ENCODE peak calls at places on chromosomes 4 and X, in six cellular contexts. M, Q, Z, H, X and E are unnamed samples. For H3K4me1 and H3K9me3, the result is how much of the 10 kb centered on the place peaks cover.

GRCh38 chr4:10089346-10089745 is 27.3 kb downstream of the WDR1 start:
- DNase-seq in M (no peak), Q (no peak), Z (peak), H (peak), X (no peak), E (peak)

GRCh38 chr4:78954048-78954666 is 14.9 kb upstream of the PAQR3 start:
- DNase-seq in M (no peak), Q (peak), Z (no peak), H (no peak), X (no peak), E (no peak)

GRCh38 chrX:129000797-129001196 is 522.5 kb downstream of the SMARCA1 start:
- DNase-seq in M (no peak), Q (no peak), Z (no peak), H (no peak), X (no peak), E (no peak)

GRCh38 chr4:80071643-80072606 is 1.1 kb downstream of the ANTXR2 start:
- DNase-seq in M (peak), Q (peak), Z (peak), H (peak), X (no peak), E (peak)

GRCh38 chr4:11614426-11614825 is 185.7 kb upstream of the HS3ST1 start:
- DNase-seq in M (no peak), Q (no peak), Z (peak), H (no peak), X (no peak), E (no peak)

GRCh38 chrX:47796433-47796906 is 40.2 kb upstream of the ZNF81 start:
- DNase-seq in M (no peak), Q (peak), Z (no peak), H (no peak), X (no peak), E (no peak)

GRCh38 chr4:1309261-1310010 is 19.7 kb downstream of the MAEA start:
- DNase-seq in M (peak), Q (peak), Z (peak), H (peak), X (peak), E (peak)

GRCh38 chrX:15598031-15598430 is 2.7 kb downstream of the ACE2 start:
- DNase-seq in M (no peak), Q (no peak), Z (no peak), H (no peak), X (no peak), E (no peak)

GRCh38 chrX:124960454-124960853 is 359.2 kb upstream of the TEX13C start:
- DNase-seq in M (no peak), Q (no peak), Z (no peak), H (no peak), X (no peak), E (no peak)

GRCh38 chr4:173930329-173930967 is 353.0 kb downstream of the FBXO8 start:
- DNase-seq in M (no peak), Q (no peak), Z (no peak), H (no peak), X (no peak), E (no peak)

GRCh38 chr4:45004847-45005565 is 278.6 kb upstream of the GNPDA2 start:
- DNase-seq in M (no peak), Q (no peak), Z (no peak), H (no peak), X (no peak), E (no peak)

GRCh38 chr4:138390286-138390685 is 148.1 kb upstream of the SLC7A11 start:
- DNase-seq in M (no peak), Q (peak), Z (no peak), H (no peak), X (no peak), E (no peak)

GRCh38 chr4:123386608-123387007 is 10.0 kb upstream of the SPRY1 start:
- DNase-seq in M (no peak), Q (no peak), Z (no peak), H (no peak), X (no peak), E (no peak)

GRCh38 chr4:16253127-16253960 is 27.1 kb upstream of the TAPT1 start:
- DNase-seq in M (no peak), Q (peak), Z (no peak), H (no peak), X (no peak), E (no peak)

GRCh38 chr4:94757192-94758140 is at the start of gene BMPR1B:
- DNase-seq in M (no peak), Q (peak), Z (no peak), H (no peak), X (no peak), E (no peak)

GRCh38 chr4:148090029-148090428 is 352.2 kb downstream of the NR3C2 start:
- DNase-seq in M (no peak), Q (no peak), Z (no peak), H (no peak), X (no peak), E (no peak)

GRCh38 chr4:37793562-37793961 is 32.9 kb upstream of the PGM2 start:
- DNase-seq in M (no peak), Q (peak), Z (no peak), H (no peak), X (no peak), E (no peak)

GRCh38 chrX:47704736-47705135 is 45.8 kb upstream of the UXT start:
- DNase-seq in M (no peak), Q (no peak), Z (no peak), H (no peak), X (no peak), E (no peak)

GRCh38 chr4:25308266-25308665 is 4.3 kb upstream of the ZCCHC4 start:
- DNase-seq in M (no peak), Q (no peak), Z (no peak), H (no peak), X (no peak), E (no peak)

DNA sequence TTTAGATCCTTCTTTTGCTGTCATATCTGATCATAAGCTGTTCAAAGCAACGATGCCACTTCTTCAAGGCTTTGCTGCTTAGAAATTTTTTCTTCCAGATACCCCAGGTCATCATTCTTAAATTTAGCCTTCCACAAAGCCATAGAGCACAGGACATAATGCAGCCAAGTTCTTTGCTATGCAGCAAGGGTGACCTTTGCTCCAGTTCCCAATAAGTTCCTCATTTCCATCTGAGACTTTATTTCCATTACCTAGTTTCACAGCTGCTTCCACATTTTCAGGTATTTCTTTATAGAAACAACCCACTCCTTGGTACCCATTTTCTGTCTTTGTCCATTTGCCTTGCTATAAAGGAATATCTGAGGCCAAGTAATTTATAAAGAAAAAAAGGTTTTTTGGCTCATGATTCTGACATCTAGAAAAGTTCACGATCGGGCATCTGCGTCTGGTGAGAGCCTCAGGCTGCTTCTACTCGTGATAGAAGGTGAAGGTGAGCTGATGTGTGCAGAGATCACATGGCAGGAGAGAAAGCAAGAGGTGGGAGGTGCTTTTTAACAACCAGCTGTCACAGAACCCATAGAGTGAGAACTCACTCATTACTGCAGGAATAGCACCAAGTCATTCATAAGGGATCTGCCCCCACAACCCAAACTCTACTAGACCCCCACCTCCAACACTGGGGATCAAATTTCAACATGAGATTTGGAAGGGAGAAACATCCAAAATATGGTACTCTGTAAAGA is 11.8 kb upstream of the TASL start:
- DNase-seq in M (no peak), Q (no peak), Z (no peak), H (no peak), X (no peak), E (no peak)
- H3K4me1 ChIP-seq in M (under half), Q (under half), Z (under half), H (under half), X (under half), E (under half)

GRCh38 chrX:56089376-56089775 is 142.8 kb upstream of the KLF8 start:
- DNase-seq in M (no peak), Q (no peak), Z (no peak), H (no peak), X (no peak), E (no peak)
- H3K9me3 ChIP-seq in M (under half), Q (under half), Z (under half), H (under half), X (under half), E (under half)

GRCh38 chr4:8195841-8196460 is 3.1 kb upstream of the SH3TC1 start:
- DNase-seq in M (no peak), Q (no peak), Z (peak), H (no peak), X (no peak), E (no peak)
- H3K4me1 ChIP-seq in M (half or more), Q (under half), Z (under half), H (under half), X (under half), E (under half)

DNA sequence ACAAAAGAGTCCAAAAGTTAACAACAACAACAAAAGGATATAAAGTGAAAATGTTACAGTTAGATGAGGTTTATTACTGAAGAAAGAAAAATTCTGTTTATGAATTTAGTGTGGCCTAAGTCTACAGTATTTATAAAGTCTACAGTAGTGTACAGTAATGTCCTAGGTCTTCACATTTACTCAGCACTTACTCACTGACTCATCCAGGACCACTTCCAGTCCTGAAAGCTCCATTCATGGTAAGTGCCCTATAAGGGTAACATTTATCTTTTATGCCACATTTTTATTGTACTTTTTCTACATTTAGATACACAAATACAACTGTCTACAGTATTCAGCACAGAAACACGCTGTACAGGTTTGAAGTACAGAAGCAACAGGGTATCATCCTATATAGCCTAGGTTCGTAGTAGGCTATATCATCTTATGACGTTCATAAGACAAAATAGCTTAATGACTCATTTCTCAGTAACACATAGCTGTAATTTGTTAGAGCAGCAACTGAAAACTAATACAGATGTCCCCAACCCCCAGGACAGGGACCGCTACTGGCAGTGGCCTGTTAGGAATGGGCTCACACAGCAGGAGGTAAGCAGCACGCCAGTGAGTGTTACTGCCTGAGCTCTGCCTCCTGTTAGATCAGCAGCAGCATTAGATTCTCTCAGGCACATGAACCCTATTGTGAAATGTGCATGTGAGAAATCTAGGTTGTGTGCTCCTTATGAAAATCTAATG is 61.3 kb downstream of the CENPC start:
- DNase-seq in M (no peak), Q (peak), Z (no peak), H (no peak), X (no peak), E (no peak)
- H3K9me3 ChIP-seq in M (under half), Q (under half), Z (under half), H (under half), X (under half), E (under half)

GRCh38 chrX:19865567-19866363 is 21.6 kb downstream of the SH3KBP1 start:
- DNase-seq in M (no peak), Q (no peak), Z (no peak), H (no peak), X (no peak), E (no peak)

GRCh38 chrX:19869195-19869594 is 18.2 kb downstream of the SH3KBP1 start:
- DNase-seq in M (no peak), Q (no peak), Z (no peak), H (no peak), X (no peak), E (no peak)

GRCh38 chrX:19867411-19867732 is 20.0 kb downstream of the SH3KBP1 start:
- DNase-seq in M (no peak), Q (peak), Z (no peak), H (no peak), X (no peak), E (no peak)

GRCh38 chrX:19866626-19867410 is 20.6 kb downstream of the SH3KBP1 start:
- DNase-seq in M (no peak), Q (no peak), Z (no peak), H (no peak), X (no peak), E (no peak)

DNA sequence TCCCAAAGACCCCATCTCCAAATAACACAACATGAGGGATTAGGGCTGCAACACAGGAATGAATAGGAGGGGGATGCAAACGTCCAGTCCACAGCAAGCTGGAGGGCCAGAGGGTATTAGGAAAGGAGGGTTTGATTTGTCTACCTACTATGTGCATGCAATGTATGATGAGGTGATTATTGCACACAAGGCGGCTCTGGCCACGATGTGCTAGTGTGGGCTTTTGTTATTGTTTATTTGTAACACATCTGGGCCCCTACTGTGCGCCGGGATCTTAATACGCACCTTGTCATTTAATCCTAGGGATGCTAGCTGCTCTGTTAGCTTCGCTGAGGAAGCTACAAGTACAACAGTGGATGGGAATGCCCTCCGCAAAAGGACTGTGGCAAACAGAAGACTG is 19.5 kb downstream of the SH3KBP1 start:
- DNase-seq in M (no peak), Q (no peak), Z (no peak), H (no peak), X (no peak), E (no peak)
- H3K4me1 ChIP-seq in M (under half), Q (under half), Z (under half), H (under half), X (under half), E (under half)